ENCODE peak calls at places on chromosomes 12 and 14, in six cellular contexts. W, S, E, F, R and I are unnamed samples.

GRCh38 chr12:102913453-102914226 is 3.4 kb downstream of the PAH start:
- DNase-seq in W (no peak), S (no peak), E (no peak), F (no peak), R (no peak), I (no peak)

GRCh38 chr12:98503343-98503592 is 12.1 kb upstream of the TMPO start:
- DNase-seq in W (peak; percentile 78), S (peak; percentile 84), E (peak; percentile 89), F (peak; percentile 91), R (peak; percentile 87), I (peak; percentile 96)

GRCh38 chr12:88308825-88309224 is 166.7 kb downstream of the TMTC3 start:
- DNase-seq in W (no peak), S (no peak), E (peak; percentile 59), F (no peak), R (no peak), I (peak; percentile 65)

GRCh38 chr12:29187756-29188155 is 38.7 kb downstream of the FAR2 start:
- DNase-seq in W (no peak), S (no peak), E (no peak), F (no peak), R (no peak), I (no peak)

GRCh38 chr14:65164068-65164824 is 61.9 kb upstream of the MAX start:
- DNase-seq in W (no peak), S (no peak), E (no peak), F (peak; percentile 68), R (peak; percentile 58), I (peak; percentile 83)

GRCh38 chr12:124484526-124484953 is 82.9 kb downstream of the NCOR2 start:
- DNase-seq in W (no peak), S (no peak), E (no peak), F (no peak), R (no peak), I (no peak)

GRCh38 chr14:53519137-53519536 is 366.0 kb upstream of the DDHD1 start:
- DNase-seq in W (no peak), S (no peak), E (no peak), F (no peak), R (no peak), I (peak; percentile 52)

GRCh38 chr12:124487834-124488165 is 79.6 kb downstream of the NCOR2 start:
- DNase-seq in W (no peak), S (no peak), E (no peak), F (no peak), R (no peak), I (no peak)

GRCh38 chr14:69316449-69317391 is 56.8 kb downstream of the GALNT16 start:
- DNase-seq in W (peak; percentile 34), S (peak; percentile 39), E (peak; percentile 71), F (no peak), R (no peak), I (peak; percentile 95)

GRCh38 chr14:96267336-96267735 is 11.3 kb downstream of the BDKRB1 start:
- DNase-seq in W (peak; percentile 94), S (no peak), E (peak; percentile 96), F (no peak), R (no peak), I (peak; percentile 90)

GRCh38 chr14:91406451-91406850 is 11.2 kb downstream of the CCDC88C start:
- DNase-seq in W (no peak), S (no peak), E (no peak), F (no peak), R (no peak), I (no peak)

GRCh38 chr12:96121271-96121711 is 72.9 kb upstream of the ELK3 start:
- DNase-seq in W (no peak), S (no peak), E (no peak), F (no peak), R (no peak), I (no peak)

GRCh38 chr12:6430124-6430989 is 14.4 kb upstream of the CD27 start:
- DNase-seq in W (peak; percentile 92), S (peak; percentile 32), E (peak; percentile 90), F (no peak), R (no peak), I (peak; percentile 97)

GRCh38 chr14:52153939-52154338 is 85.1 kb upstream of the NID2 start:
- DNase-seq in W (no peak), S (no peak), E (no peak), F (no peak), R (no peak), I (no peak)

GRCh38 chr14:73752297-73752992 is 38.3 kb upstream of the PNMA1 start:
- DNase-seq in W (peak; percentile 83), S (no peak), E (peak; percentile 50), F (peak; percentile 55), R (peak; percentile 49), I (peak; percentile 89)

GRCh38 chr12:27693403-27693802 is 2.8 kb upstream of the REP15 start:
- DNase-seq in W (no peak), S (no peak), E (no peak), F (no peak), R (no peak), I (no peak)

GRCh38 chr12:98060421-98060820 is 455.0 kb upstream of the TMPO start:
- DNase-seq in W (no peak), S (no peak), E (no peak), F (no peak), R (no peak), I (no peak)

GRCh38 chr14:69913686-69914085 is 34.5 kb downstream of the SMOC1 start:
- DNase-seq in W (no peak), S (no peak), E (no peak), F (no peak), R (no peak), I (no peak)

GRCh38 chr12:15887043-15887817 is 5.0 kb downstream of the STRAP start:
- DNase-seq in W (no peak), S (no peak), E (no peak), F (no peak), R (no peak), I (no peak)

GRCh38 chr12:48972213-48973021 is 882 bp upstream of the WNT10B start:
- DNase-seq in W (no peak), S (no peak), E (peak; percentile 26), F (peak; percentile 38), R (no peak), I (no peak)

GRCh38 chr12:124544983-124545382 is 22.4 kb downstream of the NCOR2 start:
- DNase-seq in W (no peak), S (no peak), E (no peak), F (no peak), R (no peak), I (no peak)

GRCh38 chr14:68952544-68953535 is 26.3 kb downstream of the ACTN1 start:
- DNase-seq in W (no peak), S (no peak), E (no peak), F (no peak), R (no peak), I (peak; percentile 88)

GRCh38 chr14:73743431-73743931 is 29.3 kb upstream of the PNMA1 start:
- DNase-seq in W (no peak), S (no peak), E (no peak), F (no peak), R (peak; percentile 49), I (no peak)

GRCh38 chr14:82855912-82856381 is 1322.3 kb upstream of the SEL1L start:
- DNase-seq in W (no peak), S (no peak), E (peak; percentile 8), F (peak; percentile 34), R (no peak), I (peak; percentile 4)

GRCh38 chr12:93060071-93060665 is 131.1 kb upstream of the EEA1 start:
- DNase-seq in W (no peak), S (no peak), E (no peak), F (no peak), R (no peak), I (no peak)
- H3K4me3 ChIP-seq in W (no peak overlapping the region), S (no peak overlapping the region), E (no peak overlapping the region), F (no peak overlapping the region), R (no peak overlapping the region), I (no peak overlapping the region)

GRCh38 chr14:23435540-23436326 is at the start of gene MYH7:
- DNase-seq in W (peak; percentile 45), S (no peak), E (no peak), F (no peak), R (no peak), I (no peak)
- H3K4me1 ChIP-seq in W (no peaks in the 10 kb centered on the region), S (peaks cover 53% of the 10 kb centered on the region), E (no peaks in the 10 kb centered on the region), F (peaks cover 14% of the 10 kb centered on the region), R (no peaks in the 10 kb centered on the region), I (no peaks in the 10 kb centered on the region)

GRCh38 chr12:132156145-132156709 is 12.0 kb downstream of the NOC4L start:
- DNase-seq in W (no peak), S (no peak), E (no peak), F (no peak), R (no peak), I (no peak)
- H3K4me3 ChIP-seq in W (no peak overlapping the region), S (no peak overlapping the region), E (no peak overlapping the region), F (no peak overlapping the region), R (no peak overlapping the region), I (no peak overlapping the region)

GRCh38 chr12:62163368-62163767 is 96.8 kb upstream of the USP15 start:
- DNase-seq in W (no peak), S (no peak), E (no peak), F (no peak), R (no peak), I (no peak)

GRCh38 chr12:62158013-62158412 is 102.2 kb upstream of the USP15 start:
- DNase-seq in W (no peak), S (no peak), E (no peak), F (no peak), R (no peak), I (no peak)

GRCh38 chr12:62164036-62164435 is 96.2 kb upstream of the USP15 start:
- DNase-seq in W (no peak), S (no peak), E (no peak), F (no peak), R (no peak), I (no peak)

GRCh38 chr12:62162214-62162613 is 98.0 kb upstream of the USP15 start:
- DNase-seq in W (no peak), S (no peak), E (no peak), F (no peak), R (peak; percentile 15), I (no peak)

GRCh38 chr12:62158416-62159360 is 101.5 kb upstream of the USP15 start:
- DNase-seq in W (no peak), S (no peak), E (no peak), F (no peak), R (peak; percentile 50), I (peak; percentile 39)
- H3K4me1 ChIP-seq in W (no peaks in the 10 kb centered on the region), S (no peaks in the 10 kb centered on the region), E (no peaks in the 10 kb centered on the region), F (no peaks in the 10 kb centered on the region), R (peaks cover 3% of the 10 kb centered on the region), I (peaks cover 26% of the 10 kb centered on the region)

GRCh38 chr12:111557271-111558106 is 41.6 kb downstream of the ATXN2 start:
- DNase-seq in W (no peak), S (no peak), E (peak; percentile 36), F (no peak), R (no peak), I (peak; percentile 41)

DNA sequence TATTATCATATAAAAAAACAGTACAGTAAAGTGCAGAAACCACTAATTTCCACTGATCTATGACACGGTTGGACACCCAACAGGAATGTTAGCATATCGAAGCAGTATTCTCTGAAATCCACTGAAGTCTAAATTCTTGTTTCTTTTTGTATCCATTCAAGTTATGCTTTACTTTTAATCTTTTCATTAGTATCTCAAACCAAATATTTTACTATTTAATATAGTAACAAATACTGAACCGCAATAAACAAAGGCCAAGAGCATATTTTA is 41.1 kb downstream of the ATXN2 start:
- DNase-seq in W (no peak), S (no peak), E (no peak), F (no peak), R (no peak), I (no peak)
- H3K4me3 ChIP-seq in W (no peak overlapping the region), S (no peak overlapping the region), E (no peak overlapping the region), F (no peak overlapping the region), R (no peak overlapping the region), I (peak overlapping the region; percentile 59)